ENCODE peak calls at places on chromosomes 4 and X, in nine cellular contexts. E is GM12891, M is A549, D is sigmoid colon, I is tibial nerve, A is HCT116, S is stomach, U is breast epithelium, P is IMR-90. X is an unnamed sample.

GRCh38 chr4:107683873-107684272 is 36.2 kb downstream of the PAPSS1 start:
- DNase-seq in E (no peak), M (peak), D (no peak), I (no peak), A (no peak), S (no peak), U (no peak), P (no peak), X (no peak)

GRCh38 chr4:3791910-3792542 is 25.8 kb downstream of the ADRA2C start:
- DNase-seq in E (no peak), M (peak), D (no peak), I (no peak), A (no peak), S (peak), U (no peak), P (peak), X (no peak)

GRCh38 chr4:92334716-92335350 is 31.1 kb downstream of the GRID2 start:
- DNase-seq in E (no peak), M (no peak), D (no peak), I (no peak), A (no peak), S (no peak), U (no peak), P (no peak), X (no peak)

GRCh38 chr4:140238353-140239041 is 84.5 kb upstream of the MAML3 start:
- DNase-seq in E (no peak), M (no peak), D (peak), I (peak), A (no peak), S (peak), U (peak), P (peak), X (no peak)

GRCh38 chr4:54101190-54102041 is 1.5 kb downstream of the GSX2 start:
- DNase-seq in E (no peak), M (no peak), D (no peak), I (no peak), A (no peak), S (no peak), U (no peak), P (no peak), X (no peak)

GRCh38 chr4:40581254-40582140 is 48.2 kb downstream of the RBM47 start:
- DNase-seq in E (no peak), M (no peak), D (no peak), I (no peak), A (no peak), S (no peak), U (no peak), P (no peak), X (no peak)

GRCh38 chrX:124217289-124218251 is 114.9 kb upstream of the TEX13D start:
- DNase-seq in E (no peak), M (no peak), D (no peak), I (peak), A (no peak), S (no peak), U (no peak), P (no peak), X (peak)

GRCh38 chr4:70747874-70748273 is 26.1 kb downstream of the RUFY3 start:
- DNase-seq in E (no peak), M (no peak), D (no peak), I (no peak), A (no peak), S (no peak), U (no peak), P (peak), X (no peak)

GRCh38 chr4:77662396-77662795 is 56.8 kb downstream of the CXCL13 start:
- DNase-seq in E (no peak), M (no peak), D (no peak), I (no peak), A (no peak), S (no peak), U (no peak), P (no peak), X (no peak)

GRCh38 chr4:2954358-2955185 is 8.6 kb downstream of the NOP14 start:
- DNase-seq in E (no peak), M (peak), D (no peak), I (no peak), A (peak), S (no peak), U (no peak), P (no peak), X (no peak)

GRCh38 chr4:156374069-156374468 is 420.4 kb upstream of the CTSO start:
- DNase-seq in E (no peak), M (no peak), D (no peak), I (no peak), A (no peak), S (no peak), U (no peak), P (no peak), X (no peak)

GRCh38 chrX:68978211-68978780 is 149.5 kb downstream of the EFNB1 start:
- DNase-seq in E (no peak), M (no peak), D (no peak), I (no peak), A (no peak), S (no peak), U (peak), P (peak), X (no peak)

DNA sequence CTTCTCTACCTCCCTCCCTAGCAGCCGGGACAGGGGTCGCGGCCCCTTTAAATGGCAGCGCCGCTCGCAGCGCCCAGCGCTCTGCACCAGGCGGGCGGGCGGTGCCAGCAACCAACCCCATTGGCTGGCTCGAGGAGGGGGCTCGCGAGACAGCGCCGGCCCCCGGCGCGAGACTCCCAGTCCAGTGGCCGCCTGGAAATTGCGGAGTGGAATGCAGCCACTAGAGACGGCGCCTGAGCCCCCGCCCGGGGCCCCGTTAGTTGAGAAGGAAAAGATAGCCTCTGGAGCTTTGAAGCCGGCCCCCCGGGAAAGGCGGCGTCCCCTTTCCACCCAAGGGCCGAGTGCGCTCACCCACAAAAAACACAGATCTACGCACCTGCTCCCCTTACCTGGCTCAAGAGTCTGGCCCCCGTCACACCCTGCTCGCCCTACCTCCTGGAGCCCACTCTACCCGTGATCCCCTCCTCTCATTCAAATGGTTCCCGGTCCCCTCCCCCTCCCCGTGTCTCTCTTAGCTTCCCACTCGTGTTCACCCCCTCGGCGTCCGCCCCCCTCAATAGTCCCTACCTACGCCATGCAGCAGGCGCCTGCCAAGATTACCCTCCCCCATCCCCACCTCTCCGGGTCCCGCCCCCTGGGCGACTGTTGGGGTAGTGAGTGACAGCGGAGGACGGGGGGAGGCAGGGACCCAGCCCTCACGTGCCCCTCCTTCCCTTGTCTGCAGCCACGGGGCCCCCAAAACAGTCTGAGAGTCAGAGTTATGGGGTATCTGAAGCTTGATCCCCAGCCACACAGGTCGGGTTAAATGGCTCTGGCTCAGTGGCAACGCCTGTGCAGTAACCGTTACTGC is at the start of gene ZMYM3:
- DNase-seq in E (peak), M (peak), D (peak), I (peak), A (peak), S (peak), U (peak), P (peak), X (peak)
- TF ChIP-seq POLR2A in E (peak), M (no peak), D (peak), I (no peak), A (no peak), S (no peak), U (no peak), P (no peak), X (peak)

GRCh38 chrX:98191003-98191402 is 1307.3 kb downstream of the RPA4 start:
- DNase-seq in E (no peak), M (no peak), D (no peak), I (no peak), A (no peak), S (no peak), U (no peak), P (no peak), X (no peak)
- TF ChIP-seq POLR2A in E (no peak), M (no peak), D (no peak), I (no peak), A (no peak), S (no peak), U (no peak), P (no peak), X (no peak)

GRCh38 chr4:128810871-128811570 is 1.5 kb downstream of the JADE1 start:
- DNase-seq in E (peak), M (peak), D (peak), I (peak), A (peak), S (peak), U (peak), P (peak), X (peak)
- TF ChIP-seq POLR2A in E (peak), M (peak), D (no peak), I (peak), A (no peak), S (no peak), U (peak), P (peak), X (peak)

GRCh38 chr4:127730142-127730913 is at the start of gene SLC25A31:
- DNase-seq in E (no peak), M (no peak), D (peak), I (no peak), A (no peak), S (no peak), U (no peak), P (no peak), X (no peak)
- TF ChIP-seq POLR2A in E (no peak), M (no peak), D (no peak), I (no peak), A (no peak), S (no peak), U (no peak), P (no peak), X (no peak)

DNA sequence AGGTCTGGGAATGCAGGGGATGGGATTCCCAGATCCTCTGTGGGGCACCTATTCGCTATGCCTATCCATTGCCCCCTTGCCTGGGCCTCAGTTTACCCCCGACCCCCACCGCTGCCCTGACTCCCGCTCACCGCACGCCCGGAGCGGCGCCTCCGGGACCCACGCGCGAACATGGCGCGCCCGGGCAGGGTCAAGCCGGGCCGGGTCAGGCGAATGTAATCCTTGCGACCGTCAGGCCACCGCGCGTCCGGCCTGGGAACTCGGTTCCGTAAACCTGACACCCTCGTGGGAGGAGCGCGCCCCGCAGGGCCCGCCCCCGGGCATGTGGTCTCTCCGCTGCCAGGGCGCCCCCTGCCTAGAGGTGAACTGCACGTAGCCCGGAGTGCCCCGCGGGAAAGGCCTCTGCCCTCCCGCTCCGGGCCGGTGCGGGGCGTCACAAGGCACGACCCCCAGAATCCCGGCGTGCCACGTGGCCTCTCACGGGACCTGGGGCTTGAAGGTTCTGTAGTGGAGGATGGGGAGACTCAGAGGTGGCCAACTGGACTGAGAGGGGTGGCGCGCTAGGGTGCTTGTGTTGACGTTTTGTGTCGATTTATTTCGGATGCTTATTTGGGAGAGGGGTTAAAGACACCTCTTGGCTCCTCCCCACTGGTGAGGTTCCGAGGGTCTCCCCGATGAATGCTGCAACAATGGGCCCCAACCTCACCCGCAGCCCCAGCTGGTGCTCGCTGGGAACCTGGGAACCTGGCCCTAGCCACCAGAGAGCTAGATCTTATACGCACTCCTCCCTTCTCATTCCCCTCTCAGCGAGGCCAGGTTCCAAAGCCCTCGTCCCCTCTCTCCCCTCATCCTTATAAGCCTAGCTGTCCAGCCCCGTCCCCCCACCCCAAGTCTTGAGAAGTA is at the start of gene PRICKLE3:
- DNase-seq in E (peak), M (peak), D (peak), I (peak), A (no peak), S (peak), U (peak), P (peak), X (no peak)
- TF ChIP-seq POLR2A in E (peak), M (peak), D (peak), I (peak), A (no peak), S (no peak), U (no peak), P (no peak), X (peak)

GRCh38 chrX:154530286-154530685 is 14.3 kb upstream of the FAM3A start:
- DNase-seq in E (no peak), M (peak), D (no peak), I (no peak), A (no peak), S (no peak), U (no peak), P (no peak), X (no peak)

GRCh38 chrX:154529206-154529612 is 13.2 kb upstream of the FAM3A start:
- DNase-seq in E (no peak), M (peak), D (no peak), I (no peak), A (no peak), S (no peak), U (no peak), P (peak), X (no peak)

GRCh38 chrX:154525606-154526490 is 9.8 kb upstream of the FAM3A start:
- DNase-seq in E (no peak), M (peak), D (no peak), I (no peak), A (no peak), S (no peak), U (no peak), P (no peak), X (no peak)

GRCh38 chrX:154531626-154532025 is 15.0 kb downstream of the G6PD start:
- DNase-seq in E (no peak), M (peak), D (no peak), I (no peak), A (no peak), S (no peak), U (no peak), P (peak), X (no peak)

DNA sequence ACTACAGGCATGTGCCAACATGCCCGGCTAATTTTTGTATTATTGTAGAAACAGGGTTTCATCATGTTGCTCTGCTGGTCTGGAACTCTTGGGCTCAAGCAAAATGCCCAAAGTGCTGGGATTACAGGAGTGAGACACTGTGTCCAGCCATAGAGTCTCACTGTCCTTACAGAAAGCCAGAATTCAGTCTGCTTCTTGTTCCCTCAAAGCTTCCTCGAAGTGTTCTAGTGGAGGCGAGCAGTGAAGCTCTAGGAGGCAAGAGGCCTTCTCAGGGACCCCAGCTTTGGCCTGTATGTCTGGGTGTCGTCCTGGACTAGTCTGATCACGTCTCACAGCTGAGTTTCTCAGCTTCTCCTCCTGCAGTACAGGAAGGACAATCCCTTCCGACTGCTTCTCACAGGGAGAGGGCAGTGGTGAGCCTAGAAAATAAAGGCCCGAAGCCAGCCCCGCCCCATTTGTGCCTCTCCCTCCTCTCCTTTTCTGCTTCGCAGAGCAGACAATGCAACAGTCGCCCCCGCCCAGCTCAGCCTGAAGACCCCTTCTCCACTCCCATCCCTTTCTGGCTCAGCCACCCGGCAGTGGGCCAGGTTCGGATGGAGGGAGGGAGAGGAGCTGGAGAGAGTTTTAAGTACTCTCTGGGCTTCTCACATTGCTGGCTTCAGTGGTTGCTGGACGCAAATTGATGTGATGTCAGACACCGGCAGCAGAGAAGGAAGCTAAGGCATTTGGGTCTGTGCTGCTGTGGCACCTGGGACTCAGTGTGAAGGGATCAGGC is 11.1 kb upstream of the FAM3A start:
- DNase-seq in E (peak), M (peak), D (peak), I (peak), A (peak), S (peak), U (peak), P (peak), X (no peak)
- TF ChIP-seq POLR2A in E (peak), M (peak), D (no peak), I (peak), A (no peak), S (no peak), U (no peak), P (no peak), X (no peak)

GRCh38 chr4:153488006-153488718 is 22.0 kb downstream of the TMEM131L start:
- DNase-seq in E (no peak), M (no peak), D (no peak), I (no peak), A (no peak), S (no peak), U (peak), P (peak), X (no peak)

GRCh38 chr4:153488719-153489384 is 22.7 kb downstream of the TMEM131L start:
- DNase-seq in E (no peak), M (no peak), D (no peak), I (no peak), A (no peak), S (no peak), U (peak), P (no peak), X (no peak)

GRCh38 chr4:153489856-153490558 is 23.8 kb downstream of the TMEM131L start:
- DNase-seq in E (no peak), M (no peak), D (no peak), I (no peak), A (no peak), S (no peak), U (no peak), P (peak), X (no peak)

GRCh38 chr4:153494562-153494961 is 28.4 kb downstream of the TMEM131L start:
- DNase-seq in E (no peak), M (no peak), D (no peak), I (no peak), A (no peak), S (no peak), U (no peak), P (no peak), X (no peak)

DNA sequence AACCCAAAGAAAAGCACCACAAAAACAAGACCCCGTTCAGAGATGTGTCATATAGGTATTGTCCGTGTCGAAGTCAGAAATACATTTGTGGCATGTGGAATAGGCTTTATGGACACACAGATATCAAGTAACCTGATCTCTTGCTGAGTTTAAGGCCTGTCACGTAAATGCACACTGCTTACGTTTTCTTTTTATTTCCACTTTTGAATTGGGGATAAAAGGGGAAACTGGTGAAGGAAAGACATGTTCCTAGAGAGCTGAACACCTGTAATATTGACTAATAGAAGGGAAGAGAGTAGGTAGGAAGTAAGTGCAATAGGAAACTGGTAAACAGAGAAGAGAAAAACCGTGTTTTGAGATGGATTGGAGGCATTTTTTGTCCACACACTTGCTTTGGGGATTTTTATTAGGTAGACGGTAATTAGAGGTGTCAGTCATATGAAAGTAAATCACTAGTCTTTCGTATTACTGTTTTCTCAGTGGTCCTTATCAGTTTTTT is 24.9 kb downstream of the TMEM131L start:
- DNase-seq in E (no peak), M (no peak), D (no peak), I (no peak), A (no peak), S (no peak), U (no peak), P (no peak), X (no peak)
- TF ChIP-seq POLR2A in E (no peak), M (no peak), D (no peak), I (no peak), A (no peak), S (no peak), U (no peak), P (no peak), X (no peak)

GRCh38 chr4:68498413-68499007 is 51.2 kb downstream of the TMPRSS11E start:
- DNase-seq in E (peak), M (peak), D (no peak), I (peak), A (peak), S (peak), U (peak), P (peak), X (no peak)

GRCh38 chr4:68494688-68495087 is 47.4 kb downstream of the TMPRSS11E start:
- DNase-seq in E (no peak), M (no peak), D (no peak), I (no peak), A (no peak), S (no peak), U (no peak), P (no peak), X (no peak)

GRCh38 chr4:68499021-68499420 is 51.8 kb downstream of the TMPRSS11E start:
- DNase-seq in E (no peak), M (no peak), D (no peak), I (no peak), A (no peak), S (no peak), U (no peak), P (no peak), X (no peak)
- TF ChIP-seq POLR2A in E (no peak), M (no peak), D (no peak), I (no peak), A (no peak), S (no peak), U (no peak), P (no peak), X (no peak)

GRCh38 chr4:26860922-26861433 is 337 bp downstream of the STIM2 start:
- DNase-seq in E (peak), M (peak), D (peak), I (no peak), A (no peak), S (peak), U (no peak), P (peak), X (peak)
- TF ChIP-seq POLR2A in E (no peak), M (no peak), D (no peak), I (no peak), A (no peak), S (no peak), U (no peak), P (peak), X (no peak)

X was measured in H54.